ENCODE peak calls at places on chromosomes 3 and 15, in nine cellular contexts. One of them, this sample, is unnamed.

GRCh38 chr3:54309601-54310000 is 187.2 kb downstream of the CACNA2D3 start:
- DNase-seq in stimulated activated CD8-positive, alpha-beta memory T cell treated with anti-CD3 and anti-CD28 coated beads, Interleukin-4, amount 100 ng/mL, for 4 hours: no peak
- DNase-seq in NCI-H1694: no peak
- DNase-seq in astrocyte: no peak
- DNase-seq in naive B cell: no peak
- DNase-seq in AML-193: no peak
- DNase-seq in HEK293T: no peak
- DNase-seq in AG10803: no peak
- DNase-seq in activated CD4-positive, alpha-beta T cell treated with anti-CD3 and anti-CD28 coated beads for 36 hours: no peak
- DNase-seq in this sample: peak

GRCh38 chr3:45943207-45943846 is at the start of gene CXCR6:
- DNase-seq in AML-193: no peak
- DNase-seq in naive B cell: no peak
- DNase-seq in NCI-H1694: no peak
- DNase-seq in HEK293T: no peak
- DNase-seq in stimulated activated CD8-positive, alpha-beta memory T cell treated with anti-CD3 and anti-CD28 coated beads, Interleukin-4, amount 100 ng/mL, for 4 hours: peak
- DNase-seq in AG10803: no peak
- DNase-seq in astrocyte: peak
- DNase-seq in activated CD4-positive, alpha-beta T cell treated with anti-CD3 and anti-CD28 coated beads for 36 hours: peak
- DNase-seq in this sample: no peak

GRCh38 chr15:30872341-30872748 is 31.4 kb upstream of the FAN1 start:
- DNase-seq in AML-193: no peak
- DNase-seq in activated CD4-positive, alpha-beta T cell treated with anti-CD3 and anti-CD28 coated beads for 36 hours: peak
- DNase-seq in naive B cell: no peak
- DNase-seq in HEK293T: no peak
- DNase-seq in NCI-H1694: no peak
- DNase-seq in AG10803: no peak
- DNase-seq in stimulated activated CD8-positive, alpha-beta memory T cell treated with anti-CD3 and anti-CD28 coated beads, Interleukin-4, amount 100 ng/mL, for 4 hours: no peak
- DNase-seq in astrocyte: no peak
- DNase-seq in this sample: no peak

GRCh38 chr3:128587391-128587790 is 63.2 kb downstream of the RPN1 start:
- DNase-seq in naive B cell: no peak
- DNase-seq in AG10803: no peak
- DNase-seq in activated CD4-positive, alpha-beta T cell treated with anti-CD3 and anti-CD28 coated beads for 36 hours: no peak
- DNase-seq in AML-193: no peak
- DNase-seq in HEK293T: no peak
- DNase-seq in astrocyte: no peak
- DNase-seq in NCI-H1694: no peak
- DNase-seq in stimulated activated CD8-positive, alpha-beta memory T cell treated with anti-CD3 and anti-CD28 coated beads, Interleukin-4, amount 100 ng/mL, for 4 hours: no peak
- DNase-seq in this sample: no peak

GRCh38 chr3:126356373-126357298 is 572 bp downstream of the KLF15 start:
- DNase-seq in AG10803: no peak
- DNase-seq in NCI-H1694: no peak
- DNase-seq in astrocyte: no peak
- DNase-seq in HEK293T: peak
- DNase-seq in stimulated activated CD8-positive, alpha-beta memory T cell treated with anti-CD3 and anti-CD28 coated beads, Interleukin-4, amount 100 ng/mL, for 4 hours: no peak
- DNase-seq in AML-193: no peak
- DNase-seq in activated CD4-positive, alpha-beta T cell treated with anti-CD3 and anti-CD28 coated beads for 36 hours: peak
- DNase-seq in naive B cell: peak
- DNase-seq in this sample: no peak

GRCh38 chr3:126267169-126267975 is 87.0 kb upstream of the ALDH1L1 start:
- DNase-seq in astrocyte: peak
- DNase-seq in activated CD4-positive, alpha-beta T cell treated with anti-CD3 and anti-CD28 coated beads for 36 hours: no peak
- DNase-seq in AG10803: peak
- DNase-seq in stimulated activated CD8-positive, alpha-beta memory T cell treated with anti-CD3 and anti-CD28 coated beads, Interleukin-4, amount 100 ng/mL, for 4 hours: no peak
- DNase-seq in AML-193: no peak
- DNase-seq in NCI-H1694: no peak
- DNase-seq in HEK293T: no peak
- DNase-seq in naive B cell: no peak
- DNase-seq in this sample: peak

GRCh38 chr3:170868577-170869239 is 1.3 kb downstream of the RPL22L1 start:
- DNase-seq in HEK293T: no peak
- DNase-seq in stimulated activated CD8-positive, alpha-beta memory T cell treated with anti-CD3 and anti-CD28 coated beads, Interleukin-4, amount 100 ng/mL, for 4 hours: no peak
- DNase-seq in astrocyte: no peak
- DNase-seq in AML-193: no peak
- DNase-seq in AG10803: no peak
- DNase-seq in activated CD4-positive, alpha-beta T cell treated with anti-CD3 and anti-CD28 coated beads for 36 hours: peak
- DNase-seq in NCI-H1694: no peak
- DNase-seq in naive B cell: no peak
- DNase-seq in this sample: no peak

GRCh38 chr15:99487337-99487730 is 78.5 kb upstream of the MEF2A start:
- DNase-seq in NCI-H1694: no peak
- DNase-seq in AML-193: no peak
- DNase-seq in stimulated activated CD8-positive, alpha-beta memory T cell treated with anti-CD3 and anti-CD28 coated beads, Interleukin-4, amount 100 ng/mL, for 4 hours: no peak
- DNase-seq in activated CD4-positive, alpha-beta T cell treated with anti-CD3 and anti-CD28 coated beads for 36 hours: no peak
- DNase-seq in astrocyte: no peak
- DNase-seq in HEK293T: no peak
- DNase-seq in naive B cell: no peak
- DNase-seq in AG10803: no peak
- DNase-seq in this sample: no peak

GRCh38 chr3:57164606-57165573 is at the start of gene IL17RD:
- DNase-seq in HEK293T: peak
- DNase-seq in activated CD4-positive, alpha-beta T cell treated with anti-CD3 and anti-CD28 coated beads for 36 hours: peak
- DNase-seq in stimulated activated CD8-positive, alpha-beta memory T cell treated with anti-CD3 and anti-CD28 coated beads, Interleukin-4, amount 100 ng/mL, for 4 hours: peak
- DNase-seq in AG10803: peak
- DNase-seq in astrocyte: no peak
- DNase-seq in naive B cell: peak
- DNase-seq in NCI-H1694: peak
- DNase-seq in AML-193: peak
- DNase-seq in this sample: no peak

GRCh38 chr15:73936181-73936580 is 9.9 kb downstream of the LOXL1 start:
- DNase-seq in stimulated activated CD8-positive, alpha-beta memory T cell treated with anti-CD3 and anti-CD28 coated beads, Interleukin-4, amount 100 ng/mL, for 4 hours: no peak
- DNase-seq in astrocyte: no peak
- DNase-seq in AML-193: no peak
- DNase-seq in HEK293T: no peak
- DNase-seq in AG10803: peak
- DNase-seq in NCI-H1694: no peak
- DNase-seq in activated CD4-positive, alpha-beta T cell treated with anti-CD3 and anti-CD28 coated beads for 36 hours: no peak
- DNase-seq in naive B cell: no peak
- DNase-seq in this sample: peak

GRCh38 chr15:22988811-22989210 is 8.6 kb upstream of the CYFIP1 start:
- DNase-seq in AG10803: no peak
- DNase-seq in stimulated activated CD8-positive, alpha-beta memory T cell treated with anti-CD3 and anti-CD28 coated beads, Interleukin-4, amount 100 ng/mL, for 4 hours: no peak
- DNase-seq in NCI-H1694: no peak
- DNase-seq in activated CD4-positive, alpha-beta T cell treated with anti-CD3 and anti-CD28 coated beads for 36 hours: no peak
- DNase-seq in HEK293T: no peak
- DNase-seq in astrocyte: no peak
- DNase-seq in naive B cell: no peak
- DNase-seq in AML-193: no peak
- DNase-seq in this sample: no peak

GRCh38 chr3:88957751-88958452 is 149.5 kb upstream of the EPHA3 start:
- DNase-seq in AG10803: peak
- DNase-seq in AML-193: no peak
- DNase-seq in NCI-H1694: no peak
- DNase-seq in astrocyte: peak
- DNase-seq in naive B cell: no peak
- DNase-seq in HEK293T: no peak
- DNase-seq in stimulated activated CD8-positive, alpha-beta memory T cell treated with anti-CD3 and anti-CD28 coated beads, Interleukin-4, amount 100 ng/mL, for 4 hours: no peak
- DNase-seq in activated CD4-positive, alpha-beta T cell treated with anti-CD3 and anti-CD28 coated beads for 36 hours: no peak
- DNase-seq in this sample: peak

GRCh38 chr3:134368751-134369105 is 5.5 kb downstream of the AMOTL2 start:
- DNase-seq in AG10803: peak
- DNase-seq in naive B cell: no peak
- DNase-seq in AML-193: no peak
- DNase-seq in stimulated activated CD8-positive, alpha-beta memory T cell treated with anti-CD3 and anti-CD28 coated beads, Interleukin-4, amount 100 ng/mL, for 4 hours: no peak
- DNase-seq in activated CD4-positive, alpha-beta T cell treated with anti-CD3 and anti-CD28 coated beads for 36 hours: no peak
- DNase-seq in astrocyte: no peak
- DNase-seq in HEK293T: no peak
- DNase-seq in NCI-H1694: no peak
- DNase-seq in this sample: no peak

GRCh38 chr15:71011503-71012155 is 103.6 kb upstream of the THSD4 start:
- DNase-seq in NCI-H1694: no peak
- DNase-seq in HEK293T: peak
- DNase-seq in AML-193: peak
- DNase-seq in stimulated activated CD8-positive, alpha-beta memory T cell treated with anti-CD3 and anti-CD28 coated beads, Interleukin-4, amount 100 ng/mL, for 4 hours: no peak
- DNase-seq in astrocyte: peak
- DNase-seq in activated CD4-positive, alpha-beta T cell treated with anti-CD3 and anti-CD28 coated beads for 36 hours: no peak
- DNase-seq in naive B cell: no peak
- DNase-seq in AG10803: peak
- DNase-seq in this sample: peak

GRCh38 chr15:80367094-80367493 is 37.1 kb upstream of the ARNT2 start:
- DNase-seq in AG10803: no peak
- DNase-seq in AML-193: peak
- DNase-seq in HEK293T: peak
- DNase-seq in naive B cell: no peak
- DNase-seq in NCI-H1694: peak
- DNase-seq in astrocyte: no peak
- DNase-seq in activated CD4-positive, alpha-beta T cell treated with anti-CD3 and anti-CD28 coated beads for 36 hours: peak
- DNase-seq in stimulated activated CD8-positive, alpha-beta memory T cell treated with anti-CD3 and anti-CD28 coated beads, Interleukin-4, amount 100 ng/mL, for 4 hours: no peak
- DNase-seq in this sample: no peak

GRCh38 chr3:27216955-27217552 is 152.1 kb downstream of the NEK10 start:
- DNase-seq in NCI-H1694: no peak
- DNase-seq in naive B cell: no peak
- DNase-seq in stimulated activated CD8-positive, alpha-beta memory T cell treated with anti-CD3 and anti-CD28 coated beads, Interleukin-4, amount 100 ng/mL, for 4 hours: no peak
- DNase-seq in AML-193: no peak
- DNase-seq in activated CD4-positive, alpha-beta T cell treated with anti-CD3 and anti-CD28 coated beads for 36 hours: no peak
- DNase-seq in AG10803: peak
- DNase-seq in astrocyte: peak
- DNase-seq in HEK293T: no peak
- DNase-seq in this sample: peak

GRCh38 chr3:161222662-161223061 is 1.6 kb downstream of the NMD3 start:
- DNase-seq in HEK293T: no peak
- DNase-seq in astrocyte: peak
- DNase-seq in activated CD4-positive, alpha-beta T cell treated with anti-CD3 and anti-CD28 coated beads for 36 hours: no peak
- DNase-seq in stimulated activated CD8-positive, alpha-beta memory T cell treated with anti-CD3 and anti-CD28 coated beads, Interleukin-4, amount 100 ng/mL, for 4 hours: no peak
- DNase-seq in AG10803: peak
- DNase-seq in naive B cell: no peak
- DNase-seq in NCI-H1694: no peak
- DNase-seq in AML-193: no peak
- DNase-seq in this sample: no peak

GRCh38 chr15:100922192-100923040 is 3.3 kb downstream of the LRRK1 start:
- DNase-seq in stimulated activated CD8-positive, alpha-beta memory T cell treated with anti-CD3 and anti-CD28 coated beads, Interleukin-4, amount 100 ng/mL, for 4 hours: no peak
- DNase-seq in AML-193: no peak
- DNase-seq in naive B cell: peak
- DNase-seq in astrocyte: no peak
- DNase-seq in AG10803: no peak
- DNase-seq in NCI-H1694: no peak
- DNase-seq in activated CD4-positive, alpha-beta T cell treated with anti-CD3 and anti-CD28 coated beads for 36 hours: no peak
- DNase-seq in HEK293T: no peak
- DNase-seq in this sample: no peak

GRCh38 chr3:40841131-40841530 is 316.4 kb downstream of the ZNF621 start:
- DNase-seq in HEK293T: no peak
- DNase-seq in stimulated activated CD8-positive, alpha-beta memory T cell treated with anti-CD3 and anti-CD28 coated beads, Interleukin-4, amount 100 ng/mL, for 4 hours: no peak
- DNase-seq in naive B cell: no peak
- DNase-seq in NCI-H1694: no peak
- DNase-seq in AG10803: no peak
- DNase-seq in astrocyte: no peak
- DNase-seq in AML-193: no peak
- DNase-seq in activated CD4-positive, alpha-beta T cell treated with anti-CD3 and anti-CD28 coated beads for 36 hours: no peak
- DNase-seq in this sample: no peak

GRCh38 chr15:34213690-34214089 is 3.8 kb upstream of the KATNBL1 start:
- DNase-seq in HEK293T: no peak
- DNase-seq in stimulated activated CD8-positive, alpha-beta memory T cell treated with anti-CD3 and anti-CD28 coated beads, Interleukin-4, amount 100 ng/mL, for 4 hours: no peak
- DNase-seq in NCI-H1694: no peak
- DNase-seq in naive B cell: no peak
- DNase-seq in AG10803: no peak
- DNase-seq in AML-193: no peak
- DNase-seq in astrocyte: no peak
- DNase-seq in activated CD4-positive, alpha-beta T cell treated with anti-CD3 and anti-CD28 coated beads for 36 hours: no peak
- DNase-seq in this sample: no peak